ENCODE peak calls at places on chromosomes 5 and 9, in four cellular contexts. One of them, this sample, is unnamed.

GRCh38 chr9:127898433-127899199 is 787 bp downstream of the ST6GALNAC6 start:
- DNase-seq in H9: peak
- DNase-seq in mucosa of gallbladder: no peak
- DNase-seq in PC-9: peak
- DNase-seq in this sample: peak

GRCh38 chr9:89902450-89902849 is 297.6 kb downstream of the GADD45G start:
- DNase-seq in PC-9: no peak
- DNase-seq in mucosa of gallbladder: no peak
- DNase-seq in H9: peak
- DNase-seq in this sample: no peak

GRCh38 chr5:33337621-33337960 is 103.2 kb upstream of the TARS1 start:
- DNase-seq in mucosa of gallbladder: no peak
- DNase-seq in PC-9: no peak
- DNase-seq in H9: no peak
- DNase-seq in this sample: no peak

GRCh38 chr5:123089572-123089970 is 530 bp downstream of the PRDM6 start:
- DNase-seq in H9: peak
- DNase-seq in mucosa of gallbladder: no peak
- DNase-seq in PC-9: no peak
- DNase-seq in this sample: no peak

GRCh38 chr9:70120834-70121510 is 77.3 kb downstream of the MAMDC2 start:
- DNase-seq in mucosa of gallbladder: peak
- DNase-seq in PC-9: peak
- DNase-seq in H9: no peak
- DNase-seq in this sample: no peak

GRCh38 chr9:89362647-89363310 is 44.5 kb downstream of the SECISBP2 start:
- DNase-seq in PC-9: no peak
- DNase-seq in mucosa of gallbladder: no peak
- DNase-seq in H9: peak
- DNase-seq in this sample: no peak

GRCh38 chr9:114505187-114506081 is at the start of gene WHRN:
- DNase-seq in H9: peak
- DNase-seq in PC-9: peak
- DNase-seq in mucosa of gallbladder: peak
- DNase-seq in this sample: peak

GRCh38 chr5:159642379-159642778 is 273.9 kb upstream of the ADRA1B start:
- DNase-seq in H9: no peak
- DNase-seq in PC-9: no peak
- DNase-seq in mucosa of gallbladder: no peak
- DNase-seq in this sample: no peak

GRCh38 chr5:6950250-6950649 is 237.0 kb downstream of the TENT4A start:
- DNase-seq in mucosa of gallbladder: no peak
- DNase-seq in H9: no peak
- DNase-seq in PC-9: no peak
- DNase-seq in this sample: no peak

GRCh38 chr5:16666861-16667481 is 50.2 kb upstream of the RETREG1 start:
- DNase-seq in PC-9: peak
- DNase-seq in mucosa of gallbladder: peak
- DNase-seq in H9: no peak
- DNase-seq in this sample: peak

GRCh38 chr5:159850192-159850573 is 66.1 kb upstream of the ADRA1B start:
- DNase-seq in mucosa of gallbladder: no peak
- DNase-seq in H9: no peak
- DNase-seq in PC-9: peak
- DNase-seq in this sample: no peak

GRCh38 chr5:110401881-110402280 is 324.6 kb downstream of the TMEM232 start:
- DNase-seq in H9: no peak
- DNase-seq in mucosa of gallbladder: no peak
- DNase-seq in PC-9: no peak
- DNase-seq in this sample: no peak

GRCh38 chr5:36662291-36662851 is 56.0 kb downstream of the SLC1A3 start:
- DNase-seq in PC-9: no peak
- DNase-seq in mucosa of gallbladder: no peak
- DNase-seq in H9: peak
- DNase-seq in this sample: no peak

GRCh38 chr9:127862075-127863011 is 7.9 kb upstream of the ENG start:
- DNase-seq in H9: no peak
- DNase-seq in mucosa of gallbladder: peak
- DNase-seq in PC-9: no peak
- DNase-seq in this sample: no peak

GRCh38 chr5:136070486-136071285 is 41.9 kb downstream of the TGFBI start:
- DNase-seq in PC-9: no peak
- DNase-seq in H9: peak
- DNase-seq in mucosa of gallbladder: no peak
- DNase-seq in this sample: no peak

GRCh38 chr9:88741335-88741734 is 206.4 kb downstream of the NXNL2 start:
- DNase-seq in PC-9: no peak
- DNase-seq in H9: no peak
- DNase-seq in mucosa of gallbladder: no peak
- DNase-seq in this sample: no peak

GRCh38 chr9:113503613-113504230 is 40.2 kb downstream of the RGS3 start:
- DNase-seq in PC-9: no peak
- DNase-seq in H9: no peak
- DNase-seq in mucosa of gallbladder: no peak
- DNase-seq in this sample: no peak

GRCh38 chr5:67015577-67016290 is 180.9 kb downstream of the CD180 start:
- DNase-seq in PC-9: no peak
- DNase-seq in mucosa of gallbladder: no peak
- DNase-seq in H9: no peak
- DNase-seq in this sample: no peak

GRCh38 chr9:111992523-111992922 is 95.9 kb downstream of the UGCG start:
- DNase-seq in PC-9: peak
- DNase-seq in H9: no peak
- DNase-seq in mucosa of gallbladder: no peak
- DNase-seq in this sample: peak

GRCh38 chr9:4090491-4090890 is 209.4 kb downstream of the GLIS3 start:
- DNase-seq in PC-9: no peak
- DNase-seq in mucosa of gallbladder: no peak
- DNase-seq in H9: no peak
- DNase-seq in this sample: no peak

GRCh38 chr5:17374973-17375844 is 122.8 kb upstream of the TAF11L2 start:
- DNase-seq in H9: peak
- DNase-seq in mucosa of gallbladder: peak
- DNase-seq in PC-9: peak
- DNase-seq in this sample: no peak

GRCh38 chr9:126009047-126009446 is 261.9 kb downstream of the PBX3 start:
- DNase-seq in H9: no peak
- DNase-seq in PC-9: no peak
- DNase-seq in mucosa of gallbladder: no peak
- DNase-seq in this sample: no peak

GRCh38 chr5:142011572-142012185 is 1.1 kb downstream of the GNPDA1 start:
- DNase-seq in mucosa of gallbladder: no peak
- DNase-seq in PC-9: no peak
- DNase-seq in H9: no peak
- DNase-seq in this sample: no peak

GRCh38 chr9:68728731-68729130 is 23.7 kb downstream of the PIP5K1B start:
- DNase-seq in PC-9: no peak
- DNase-seq in H9: no peak
- DNase-seq in mucosa of gallbladder: no peak
- DNase-seq in this sample: no peak

GRCh38 chr5:153445875-153446567 is 44.4 kb upstream of the GRIA1 start:
- DNase-seq in PC-9: no peak
- DNase-seq in mucosa of gallbladder: no peak
- DNase-seq in H9: no peak
- DNase-seq in this sample: no peak